ENCODE peak calls at places on chromosome 12, in seven cellular contexts. P is GM04503; J is activated naive CD8-positive, alpha-beta T cell treated with anti-CD3 and anti-CD28 coated beads, Interleukin-2, amount 10 ng/mL, durations not matched to agents 7 days and 5 days; N is stimulated activated CD4-positive, alpha-beta T cell treated with anti-CD3 and anti-CD28 coated beads, Interleukin-12 subunit alpha, Interleukin-12 subunit beta, amount 100 ng/mL, for 4 hours; X is GM13977; Z is iPS-NIHi11; F is osteocyte. Q is an unnamed sample.

GRCh38 chr12:68613209-68613904 is 2.7 kb downstream of the RAP1B start:
- DNase-seq in N (peak; percentile 18), F (no peak), Z (no peak), X (no peak), J (no peak), P (no peak), Q (no peak)

GRCh38 chr12:12887471-12887870 is 3.9 kb upstream of the GPRC5A start:
- DNase-seq in P (no peak), J (no peak), N (no peak), F (no peak), Z (no peak), X (no peak), Q (no peak)

GRCh38 chr12:75658826-75659823 is 147.7 kb upstream of the KRR1 start:
- DNase-seq in N (no peak), X (no peak), J (no peak), P (peak; percentile 57), Z (no peak), F (no peak), Q (peak; percentile 63)

GRCh38 chr12:28539691-28540323 is 349.6 kb downstream of the CCDC91 start:
- DNase-seq in F (no peak), N (no peak), J (no peak), X (no peak), Z (no peak), P (no peak), Q (peak; percentile 15)

GRCh38 chr12:12333980-12334709 is 15.9 kb downstream of the MANSC1 start:
- DNase-seq in P (no peak), N (peak; percentile 54), J (peak; percentile 73), F (no peak), Z (peak; percentile 82), X (peak; percentile 77), Q (peak; percentile 58)

GRCh38 chr12:25053021-25053271 is 104.0 kb upstream of the BCAT1 start:
- DNase-seq in F (no peak), P (no peak), X (no peak), J (no peak), N (no peak), Z (no peak), Q (no peak)

GRCh38 chr12:10361622-10362021 is 28.2 kb downstream of the KLRK1 start:
- DNase-seq in F (no peak), N (no peak), Z (no peak), X (no peak), P (no peak), J (no peak), Q (peak; percentile 51)

GRCh38 chr12:77796775-77797174 is 33.9 kb upstream of the NAV3 start:
- DNase-seq in X (no peak), P (no peak), Z (no peak), F (no peak), J (no peak), N (no peak), Q (peak; percentile 65)

GRCh38 chr12:63889236-63889635 is 44.7 kb downstream of the SRGAP1 start:
- DNase-seq in N (no peak), P (no peak), J (no peak), X (no peak), Z (no peak), F (no peak), Q (peak; percentile 47)

GRCh38 chr12:42669471-42669997 is 80.0 kb upstream of the PRICKLE1 start:
- DNase-seq in Z (peak; percentile 43), X (no peak), N (no peak), P (no peak), F (no peak), J (no peak), Q (peak; percentile 46)

GRCh38 chr12:124750787-124751471 is 112.7 kb downstream of the SCARB1 start:
- DNase-seq in N (no peak), X (no peak), J (no peak), Z (peak; percentile 71), F (no peak), P (no peak), Q (no peak)

GRCh38 chr12:106994579-106995220 is 7.8 kb upstream of the MTERF2 start:
- DNase-seq in Z (no peak), F (no peak), J (no peak), X (no peak), P (peak; percentile 55), N (no peak), Q (peak; percentile 79)

GRCh38 chr12:41992029-41992428 is 152.6 kb downstream of the GXYLT1 start:
- DNase-seq in F (no peak), Z (no peak), N (no peak), X (no peak), J (no peak), P (no peak), Q (no peak)

GRCh38 chr12:53223006-53223305 is 9.1 kb downstream of the RARG start:
- DNase-seq in N (no peak), F (no peak), J (peak; percentile 33), P (no peak), Z (no peak), X (no peak), Q (no peak)

GRCh38 chr12:95368931-95369330 is 105.0 kb upstream of the METAP2 start:
- DNase-seq in Z (no peak), X (no peak), F (no peak), J (no peak), N (no peak), P (peak; percentile 52), Q (no peak)

GRCh38 chr12:74782086-74782485 is 244.5 kb downstream of the ATXN7L3B start:
- DNase-seq in F (no peak), P (no peak), Z (no peak), N (no peak), X (no peak), J (no peak), Q (no peak)

GRCh38 chr12:83958997-83959396 is 953.6 kb downstream of the SLC6A15 start:
- DNase-seq in Z (no peak), P (no peak), J (no peak), X (peak; percentile 6), F (no peak), N (no peak), Q (peak; percentile 57)

GRCh38 chr12:56993346-56993745 is 13.0 kb downstream of the ZBTB39 start:
- DNase-seq in N (no peak), P (no peak), Z (no peak), X (no peak), F (peak; percentile 60), J (no peak), Q (no peak)

GRCh38 chr12:47556219-47556618 is 149.6 kb downstream of the RPAP3 start:
- DNase-seq in P (no peak), N (no peak), J (no peak), Z (no peak), F (no peak), X (no peak), Q (no peak)

GRCh38 chr12:13187399-13187798 is 9.1 kb upstream of the EMP1 start:
- DNase-seq in J (no peak), F (no peak), P (peak; percentile 62), Z (no peak), N (no peak), X (no peak), Q (peak; percentile 33)

GRCh38 chr12:95547522-95548055 is 3.7 kb downstream of the USP44 start:
- DNase-seq in J (no peak), N (no peak), Z (no peak), P (peak; percentile 27), F (no peak), X (peak; percentile 29), Q (peak; percentile 36)

GRCh38 chr12:61513972-61514371 is 746.2 kb upstream of the USP15 start:
- DNase-seq in P (no peak), F (no peak), N (no peak), J (no peak), Z (no peak), X (no peak), Q (no peak)

GRCh38 chr12:54759751-54760150 is 94.6 kb upstream of the MUCL1 start:
- DNase-seq in X (peak; percentile 21), P (peak; percentile 1), N (no peak), Z (peak; percentile 42), F (no peak), J (no peak), Q (peak; percentile 26)

GRCh38 chr12:51388066-51388799 is 3.0 kb downstream of the GALNT6 start:
- DNase-seq in F (no peak), N (no peak), J (no peak), Z (no peak), P (peak; percentile 37), X (no peak), Q (peak; percentile 93)

GRCh38 chr12:100576311-100577036 is 3.0 kb downstream of the GAS2L3 start:
- DNase-seq in X (no peak), F (no peak), Z (no peak), J (no peak), P (peak; percentile 53), N (no peak), Q (peak; percentile 75)

GRCh38 chr12:69052613-69053408 is 119.8 kb upstream of the CPM start:
- DNase-seq in X (no peak), P (peak; percentile 68), N (peak; percentile 30), Z (peak; percentile 48), J (no peak), F (no peak), Q (peak; percentile 90)

GRCh38 chr12:16012086-16012485 is 101.0 kb downstream of the DERA start:
- DNase-seq in X (no peak), F (no peak), N (no peak), Z (no peak), J (no peak), P (no peak), Q (peak; percentile 84)

GRCh38 chr12:2613674-2614073 is 181.1 kb upstream of the FKBP4 start:
- DNase-seq in F (peak; percentile 88), P (peak; percentile 95), J (no peak), Z (no peak), X (no peak), N (no peak), Q (peak; percentile 99)

GRCh38 chr12:70828391-70828790 is 92.1 kb downstream of the PTPRR start:
- DNase-seq in F (no peak), P (peak; percentile 16), J (no peak), N (no peak), X (no peak), Z (no peak), Q (peak; percentile 30)

Q was measured in adipocyte.